ENCODE peak calls at places on chromosomes 5 and 9, in eight cellular contexts. T, Z, O, B, X, W, D and I are unnamed samples.

GRCh38 chr5:116702776-116703175 is 128.2 kb upstream of the SEMA6A start:
- DNase-seq in T (no peak), Z (no peak), O (no peak), B (no peak), X (no peak), W (no peak), D (no peak), I (no peak)

GRCh38 chr9:91302831-91303230 is 58.9 kb downstream of the AUH start:
- DNase-seq in T (peak; percentile 79), Z (no peak), O (no peak), B (no peak), X (no peak), W (no peak), D (no peak), I (no peak)

GRCh38 chr9:34139477-34140146 is 13.1 kb upstream of the DCAF12 start:
- DNase-seq in T (peak; percentile 41), Z (peak; percentile 16), O (no peak), B (no peak), X (no peak), W (peak; percentile 62), D (peak; percentile 70), I (peak; percentile 76)

GRCh38 chr5:82164109-82164956 is 113.8 kb downstream of the RPS23 start:
- DNase-seq in T (no peak), Z (no peak), O (no peak), B (no peak), X (no peak), W (no peak), D (no peak), I (no peak)

GRCh38 chr9:35470894-35471293 is 19.0 kb upstream of the RUSC2 start:
- DNase-seq in T (no peak), Z (no peak), O (peak; percentile 66), B (no peak), X (no peak), W (no peak), D (no peak), I (peak; percentile 39)

GRCh38 chr9:995776-996175 is 19.3 kb downstream of the DMRT3 start:
- DNase-seq in T (no peak), Z (no peak), O (no peak), B (no peak), X (no peak), W (no peak), D (no peak), I (no peak)

GRCh38 chr5:80408475-80408875 is 611 bp downstream of the ZFYVE16 start:
- DNase-seq in T (no peak), Z (peak; percentile 69), O (no peak), B (peak; percentile 66), X (peak; percentile 85), W (peak; percentile 66), D (peak; percentile 81), I (peak; percentile 50)

GRCh38 chr9:122812736-122813135 is 12.8 kb downstream of the OR1K1 start:
- DNase-seq in T (no peak), Z (no peak), O (no peak), B (no peak), X (no peak), W (no peak), D (no peak), I (no peak)

GRCh38 chr9:18142964-18143363 is 331.0 kb upstream of the ADAMTSL1 start:
- DNase-seq in T (no peak), Z (no peak), O (no peak), B (no peak), X (no peak), W (no peak), D (no peak), I (no peak)

GRCh38 chr5:179406031-179406681 is 60.9 kb upstream of the ADAMTS2 start:
- DNase-seq in T (no peak), Z (no peak), O (no peak), B (no peak), X (no peak), W (no peak), D (no peak), I (no peak)

GRCh38 chr5:17129093-17129492 is 88.3 kb upstream of the BASP1 start:
- DNase-seq in T (no peak), Z (no peak), O (no peak), B (no peak), X (no peak), W (no peak), D (no peak), I (no peak)

GRCh38 chr9:133974631-133975341 is 17.3 kb downstream of the VAV2 start:
- DNase-seq in T (no peak), Z (no peak), O (no peak), B (no peak), X (peak; percentile 52), W (no peak), D (peak; percentile 28), I (no peak)

GRCh38 chr9:113528811-113529210 is 65.3 kb downstream of the RGS3 start:
- DNase-seq in T (no peak), Z (no peak), O (no peak), B (no peak), X (no peak), W (no peak), D (no peak), I (no peak)

GRCh38 chr9:113526231-113526746 is 62.8 kb downstream of the RGS3 start:
- DNase-seq in T (no peak), Z (no peak), O (no peak), B (no peak), X (no peak), W (no peak), D (no peak), I (no peak)

GRCh38 chr9:113526841-113527240 is 63.3 kb downstream of the RGS3 start:
- DNase-seq in T (no peak), Z (no peak), O (no peak), B (no peak), X (peak; percentile 81), W (no peak), D (no peak), I (no peak)

GRCh38 chr9:113529336-113530009 is 65.9 kb downstream of the RGS3 start:
- DNase-seq in T (no peak), Z (no peak), O (no peak), B (no peak), X (no peak), W (no peak), D (no peak), I (no peak)

DNA sequence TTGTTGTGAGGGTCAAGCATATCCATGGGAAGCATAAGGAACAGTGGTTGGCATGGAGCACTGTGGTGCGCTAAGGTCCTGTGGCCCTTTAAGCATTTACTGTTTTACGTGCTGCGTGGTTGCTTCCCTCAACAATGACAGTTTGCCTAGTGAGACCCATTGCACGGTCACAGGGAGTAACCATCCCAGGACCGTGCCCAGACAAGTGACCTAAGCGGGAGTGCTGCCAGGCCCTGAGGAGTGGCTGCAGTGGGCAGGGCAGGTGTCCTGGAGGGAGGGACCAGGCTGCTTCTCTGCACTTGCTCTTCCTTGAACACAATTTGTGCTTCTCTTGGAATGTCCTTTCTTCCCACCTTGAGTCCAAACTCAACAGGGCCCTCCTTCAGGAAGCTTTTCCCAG is 64.6 kb downstream of the RGS3 start:
- DNase-seq in T (no peak), Z (peak; percentile 90), O (no peak), B (peak; percentile 71), X (peak; percentile 64), W (no peak), D (no peak), I (peak; percentile 58)
- H3K27ac ChIP-seq in T (no peak overlapping the region), Z (peak overlapping the region; percentile 78), O (no peak overlapping the region), B (peak overlapping the region; percentile 42), X (peak overlapping the region; percentile 82), W (no peak overlapping the region), D (no peak overlapping the region), I (no peak overlapping the region)

DNA sequence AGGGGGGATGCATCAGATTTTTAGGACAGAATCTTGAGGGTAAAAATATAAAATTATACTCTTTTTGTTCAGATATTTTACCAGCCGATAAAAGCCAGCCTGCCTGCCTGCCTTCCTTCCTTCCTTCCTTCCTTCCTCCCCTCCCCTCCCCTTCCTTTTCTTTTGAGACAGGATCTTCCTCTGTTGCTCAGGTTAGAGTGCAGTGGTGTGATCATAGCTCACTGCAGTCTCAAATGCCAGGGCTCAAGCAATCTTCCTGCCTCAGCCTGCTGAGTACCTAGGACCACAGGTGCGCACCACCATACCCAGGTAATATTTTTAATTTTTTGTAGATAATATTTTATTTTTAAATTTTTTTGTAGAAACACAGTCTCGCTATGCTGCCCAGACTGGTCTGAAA is 330.0 kb downstream of the CCDC171 start:
- DNase-seq in T (no peak), Z (no peak), O (no peak), B (no peak), X (no peak), W (no peak), D (no peak), I (no peak)
- TF ChIP-seq POLR2AphosphoS5 in T (no peak), Z (no peak), O (no peak), B (no peak), X (no peak), W (no peak), D (no peak), I (no peak)

DNA sequence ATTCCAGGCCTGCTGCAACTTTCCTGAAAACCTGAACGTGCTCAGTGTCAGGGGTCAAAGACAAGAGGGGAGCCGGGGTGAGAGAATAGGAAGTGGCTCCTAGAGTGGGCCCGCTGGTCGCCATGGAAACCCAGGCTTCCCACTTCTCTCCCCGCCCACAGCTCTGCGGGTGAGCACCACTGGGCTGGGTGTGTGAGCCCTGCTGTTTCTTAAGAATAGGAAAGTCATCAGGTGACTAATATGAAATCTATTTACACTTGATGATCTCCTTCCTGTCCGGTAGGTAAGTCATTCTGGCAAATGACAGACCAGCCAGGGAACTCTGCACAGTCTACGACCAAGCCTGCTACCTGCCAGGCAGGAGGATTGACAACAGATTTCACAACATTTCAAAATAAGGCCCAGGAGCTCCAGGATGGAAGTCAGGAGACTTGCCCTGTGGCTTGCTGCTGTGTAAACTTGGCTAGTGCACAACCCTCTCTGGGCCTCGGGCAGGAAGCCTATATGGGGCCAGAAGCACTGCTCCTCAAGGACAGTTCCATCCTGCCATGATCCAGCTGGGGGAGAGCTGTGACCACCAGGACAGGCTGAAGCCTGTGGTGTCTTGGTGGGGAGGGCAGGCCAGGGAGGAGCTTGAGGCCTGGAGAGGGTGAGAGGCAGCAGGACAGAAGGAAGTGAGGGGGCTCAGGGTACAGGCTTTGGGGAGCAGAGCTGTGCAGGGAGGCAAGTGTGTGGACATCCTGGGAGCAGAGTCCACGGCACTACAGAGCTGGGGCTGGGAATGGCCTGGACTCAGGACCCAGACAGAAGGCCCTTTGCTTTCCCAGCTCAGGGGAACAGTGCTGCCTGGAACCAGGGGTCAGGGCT is 60.6 kb downstream of the SHB start:
- DNase-seq in T (peak; percentile 82), Z (peak; percentile 39), O (peak; percentile 64), B (no peak), X (no peak), W (peak; percentile 91), D (no peak), I (peak; percentile 35)
- H3K27ac ChIP-seq in T (peak overlapping the region; percentile 78), Z (peak overlapping the region; percentile 1), O (peak overlapping the region; percentile 49), B (peak overlapping the region; percentile 65), X (peak overlapping the region; percentile 7), W (peak overlapping the region; percentile 41), D (peak overlapping the region; percentile 93), I (peak overlapping the region; percentile 44)

DNA sequence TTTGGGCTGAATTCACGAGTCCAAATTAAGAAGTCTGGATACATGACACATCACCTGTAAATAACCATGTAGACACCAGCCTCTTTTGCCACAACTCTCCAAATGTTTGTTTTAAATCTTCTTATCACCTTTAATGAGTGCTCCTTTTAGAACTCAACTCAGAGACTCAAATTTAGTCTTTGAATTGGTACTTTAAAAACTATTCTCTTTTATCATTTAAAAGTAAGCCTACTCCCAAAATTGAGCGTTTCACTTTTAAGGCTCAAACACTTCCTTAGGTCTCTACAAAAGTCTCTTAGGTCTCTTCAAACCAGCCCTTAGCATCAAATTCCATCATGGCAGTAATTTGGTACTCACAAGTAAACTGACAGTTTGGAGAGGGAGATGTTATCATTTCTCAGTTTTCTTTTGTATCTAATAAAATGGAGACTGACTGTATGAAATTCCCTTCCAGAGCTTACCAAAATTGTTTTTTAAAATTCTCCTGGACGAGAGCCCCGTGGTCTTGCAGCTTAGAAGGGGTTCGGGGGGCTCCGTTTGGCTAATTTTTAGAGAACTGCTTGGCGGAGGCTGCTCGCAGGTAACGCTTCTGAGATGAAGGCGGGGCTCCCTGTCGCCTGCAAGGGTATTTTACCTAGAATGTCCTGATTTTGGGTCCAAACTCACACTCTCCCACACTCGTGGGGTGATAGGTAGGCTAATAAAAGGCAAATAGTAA is 194.6 kb downstream of the MEF2C start:
- DNase-seq in T (no peak), Z (no peak), O (no peak), B (no peak), X (no peak), W (no peak), D (no peak), I (no peak)
- TF ChIP-seq POLR2AphosphoS5 in T (no peak), Z (no peak), O (no peak), B (no peak), X (no peak), W (no peak), D (no peak), I (no peak)